ENCODE peak calls at places on chromosomes 4 and X, in four cellular contexts. One of them, this sample, is unnamed.

GRCh38 chr4:112956458-112956857 is 93.0 kb upstream of the ANK2 start:
- DNase-seq in heart left ventricle: no peak
- DNase-seq in GM12891: no peak
- DNase-seq in adrenal gland: no peak
- DNase-seq in this sample: no peak

GRCh38 chr4:18366762-18367358 is 345.3 kb upstream of the LCORL start:
- DNase-seq in heart left ventricle: no peak
- DNase-seq in GM12891: no peak
- DNase-seq in adrenal gland: no peak
- DNase-seq in this sample: no peak

GRCh38 chrX:28920554-28920953 is 333.3 kb downstream of the IL1RAPL1 start:
- DNase-seq in heart left ventricle: no peak
- DNase-seq in GM12891: no peak
- DNase-seq in adrenal gland: no peak
- DNase-seq in this sample: no peak

GRCh38 chr4:111602848-111603247 is 542.4 kb upstream of the FAM241A start:
- DNase-seq in heart left ventricle: no peak
- DNase-seq in GM12891: no peak
- DNase-seq in adrenal gland: no peak
- DNase-seq in this sample: no peak

GRCh38 chrX:130091976-130092522 is 18.2 kb downstream of the ELF4 start:
- DNase-seq in heart left ventricle: peak; percentile 57
- DNase-seq in GM12891: peak; percentile 78
- DNase-seq in adrenal gland: no peak
- DNase-seq in this sample: no peak

GRCh38 chr4:8182858-8183725 is 16.0 kb upstream of the SH3TC1 start:
- DNase-seq in heart left ventricle: peak; percentile 95
- DNase-seq in GM12891: no peak
- DNase-seq in adrenal gland: peak; percentile 91
- DNase-seq in this sample: peak; percentile 76

GRCh38 chrX:126509917-126510316 is 42.7 kb downstream of the DCAF12L1 start:
- DNase-seq in heart left ventricle: no peak
- DNase-seq in GM12891: no peak
- DNase-seq in adrenal gland: no peak
- DNase-seq in this sample: no peak

GRCh38 chr4:31983246-31983645 is 1263.1 kb downstream of the PCDH7 start:
- DNase-seq in heart left ventricle: no peak
- DNase-seq in GM12891: no peak
- DNase-seq in adrenal gland: no peak
- DNase-seq in this sample: no peak

GRCh38 chr4:145736241-145736831 is 56.4 kb downstream of the C4orf51 start:
- DNase-seq in heart left ventricle: peak; percentile 65
- DNase-seq in GM12891: no peak
- DNase-seq in adrenal gland: peak; percentile 88
- DNase-seq in this sample: no peak

GRCh38 chrX:20477836-20478532 is 211.3 kb upstream of the RPS6KA3 start:
- DNase-seq in heart left ventricle: no peak
- DNase-seq in GM12891: no peak
- DNase-seq in adrenal gland: no peak
- DNase-seq in this sample: no peak

GRCh38 chr4:134024251-134024650 is 177.3 kb downstream of the PABPC4L start:
- DNase-seq in heart left ventricle: no peak
- DNase-seq in GM12891: no peak
- DNase-seq in adrenal gland: no peak
- DNase-seq in this sample: no peak

GRCh38 chr4:39050590-39050989 is 11.4 kb upstream of the KLHL5 start:
- DNase-seq in heart left ventricle: no peak
- DNase-seq in GM12891: no peak
- DNase-seq in adrenal gland: no peak
- DNase-seq in this sample: no peak

GRCh38 chr4:39046243-39046642 is 14.0 kb upstream of the TMEM156 start:
- DNase-seq in heart left ventricle: no peak
- DNase-seq in GM12891: no peak
- DNase-seq in adrenal gland: peak; percentile 77
- DNase-seq in this sample: no peak

GRCh38 chr4:39047691-39048090 is 14.3 kb upstream of the KLHL5 start:
- DNase-seq in heart left ventricle: no peak
- DNase-seq in GM12891: no peak
- DNase-seq in adrenal gland: no peak
- DNase-seq in this sample: no peak

GRCh38 chr4:39045791-39046221 is 13.6 kb upstream of the TMEM156 start:
- DNase-seq in heart left ventricle: no peak
- DNase-seq in GM12891: no peak
- DNase-seq in adrenal gland: no peak
- DNase-seq in this sample: no peak

GRCh38 chr4:39048291-39048690 is 13.7 kb upstream of the KLHL5 start:
- DNase-seq in heart left ventricle: no peak
- DNase-seq in GM12891: no peak
- DNase-seq in adrenal gland: no peak
- DNase-seq in this sample: no peak
- TF ChIP-seq POLR2A in heart left ventricle: no peak
- TF ChIP-seq POLR2A in GM12891: no peak
- TF ChIP-seq POLR2A in adrenal gland: no peak
- TF ChIP-seq POLR2A in this sample: no peak

GRCh38 chr4:99946346-99947189 is at the start of gene DNAJB14:
- DNase-seq in heart left ventricle: peak; percentile 85
- DNase-seq in GM12891: peak; percentile 48
- DNase-seq in adrenal gland: peak; percentile 78
- DNase-seq in this sample: no peak
- TF ChIP-seq POLR2A in heart left ventricle: no peak
- TF ChIP-seq POLR2A in GM12891: peak; percentile 85
- TF ChIP-seq POLR2A in adrenal gland: peak; percentile 37
- TF ChIP-seq POLR2A in this sample: peak; percentile 63

DNA sequence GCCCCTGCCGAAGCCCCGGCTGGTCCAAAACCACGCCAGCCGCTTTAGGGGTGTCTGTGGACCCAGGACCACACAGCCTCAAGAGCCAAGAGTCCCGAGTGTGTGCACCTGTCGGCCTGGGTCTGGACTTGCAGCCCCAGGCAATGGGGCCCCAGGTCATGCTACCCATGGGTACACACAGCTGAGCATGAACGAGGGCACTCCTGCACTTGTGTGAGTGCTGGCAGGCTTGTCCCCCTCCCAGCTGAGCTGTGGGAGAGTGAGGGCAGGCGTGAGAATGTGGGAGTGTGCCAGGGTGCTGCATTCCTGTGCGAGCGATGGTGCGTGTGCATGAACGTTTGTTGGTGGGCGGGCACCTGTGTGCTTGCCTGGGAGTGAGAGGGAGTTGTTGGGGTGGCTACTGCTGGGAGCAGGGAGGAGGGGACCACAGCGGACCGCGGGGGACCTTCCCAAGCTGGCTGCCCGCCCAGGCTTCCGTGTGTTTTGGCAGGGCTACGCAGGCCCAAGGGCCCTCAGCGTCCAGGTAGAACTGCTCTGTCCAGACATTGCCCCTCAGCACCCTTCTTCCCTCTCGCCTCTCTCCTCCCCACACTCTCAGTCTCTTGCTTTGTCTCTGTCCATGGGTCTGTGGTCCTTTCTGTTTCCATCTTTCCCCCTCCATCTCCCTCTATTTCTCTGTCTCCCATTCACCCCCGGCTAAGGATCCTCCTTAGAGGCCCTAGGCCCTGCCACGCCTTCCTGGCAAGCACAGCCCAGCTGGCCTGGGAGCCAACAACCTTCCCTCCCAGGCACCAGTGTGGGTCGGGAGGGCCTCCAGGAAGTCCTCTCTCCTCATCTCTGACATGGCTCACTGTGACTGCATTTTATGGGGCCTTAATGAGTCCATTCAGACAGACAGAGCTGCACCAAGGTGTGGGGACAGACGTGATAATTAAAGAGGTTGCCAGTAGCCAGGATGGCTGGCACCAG is 31.0 kb downstream of the BLOC1S4 start:
- DNase-seq in heart left ventricle: peak; percentile 57
- DNase-seq in GM12891: no peak
- DNase-seq in adrenal gland: no peak
- DNase-seq in this sample: no peak
- TF ChIP-seq POLR2A in heart left ventricle: no peak
- TF ChIP-seq POLR2A in GM12891: no peak
- TF ChIP-seq POLR2A in adrenal gland: no peak
- TF ChIP-seq POLR2A in this sample: no peak

GRCh38 chr4:185506422-185506821 is 28.9 kb downstream of the PDLIM3 start:
- DNase-seq in heart left ventricle: no peak
- DNase-seq in GM12891: no peak
- DNase-seq in adrenal gland: no peak
- DNase-seq in this sample: no peak
- TF ChIP-seq POLR2A in heart left ventricle: no peak
- TF ChIP-seq POLR2A in GM12891: no peak
- TF ChIP-seq POLR2A in adrenal gland: no peak
- TF ChIP-seq POLR2A in this sample: no peak

GRCh38 chrX:21658152-21658737 is at the start of gene KLHL34:
- DNase-seq in heart left ventricle: peak; percentile 36
- DNase-seq in GM12891: no peak
- DNase-seq in adrenal gland: no peak
- DNase-seq in this sample: no peak
- TF ChIP-seq POLR2A in heart left ventricle: peak; percentile 47
- TF ChIP-seq POLR2A in GM12891: no peak
- TF ChIP-seq POLR2A in adrenal gland: no peak
- TF ChIP-seq POLR2A in this sample: no peak

GRCh38 chrX:74931214-74931613 is 6.0 kb upstream of the NEXMIF start:
- DNase-seq in heart left ventricle: no peak
- DNase-seq in GM12891: no peak
- DNase-seq in adrenal gland: no peak
- DNase-seq in this sample: no peak

GRCh38 chrX:74922922-74923321 is 2.3 kb downstream of the NEXMIF start:
- DNase-seq in heart left ventricle: no peak
- DNase-seq in GM12891: no peak
- DNase-seq in adrenal gland: no peak
- DNase-seq in this sample: no peak

GRCh38 chrX:74924449-74925209 is 623 bp downstream of the NEXMIF start:
- DNase-seq in heart left ventricle: peak; percentile 33
- DNase-seq in GM12891: peak; percentile 30
- DNase-seq in adrenal gland: peak; percentile 77
- DNase-seq in this sample: no peak

GRCh38 chrX:74923942-74924448 is 1.3 kb downstream of the NEXMIF start:
- DNase-seq in heart left ventricle: no peak
- DNase-seq in GM12891: no peak
- DNase-seq in adrenal gland: peak; percentile 56
- DNase-seq in this sample: no peak

DNA sequence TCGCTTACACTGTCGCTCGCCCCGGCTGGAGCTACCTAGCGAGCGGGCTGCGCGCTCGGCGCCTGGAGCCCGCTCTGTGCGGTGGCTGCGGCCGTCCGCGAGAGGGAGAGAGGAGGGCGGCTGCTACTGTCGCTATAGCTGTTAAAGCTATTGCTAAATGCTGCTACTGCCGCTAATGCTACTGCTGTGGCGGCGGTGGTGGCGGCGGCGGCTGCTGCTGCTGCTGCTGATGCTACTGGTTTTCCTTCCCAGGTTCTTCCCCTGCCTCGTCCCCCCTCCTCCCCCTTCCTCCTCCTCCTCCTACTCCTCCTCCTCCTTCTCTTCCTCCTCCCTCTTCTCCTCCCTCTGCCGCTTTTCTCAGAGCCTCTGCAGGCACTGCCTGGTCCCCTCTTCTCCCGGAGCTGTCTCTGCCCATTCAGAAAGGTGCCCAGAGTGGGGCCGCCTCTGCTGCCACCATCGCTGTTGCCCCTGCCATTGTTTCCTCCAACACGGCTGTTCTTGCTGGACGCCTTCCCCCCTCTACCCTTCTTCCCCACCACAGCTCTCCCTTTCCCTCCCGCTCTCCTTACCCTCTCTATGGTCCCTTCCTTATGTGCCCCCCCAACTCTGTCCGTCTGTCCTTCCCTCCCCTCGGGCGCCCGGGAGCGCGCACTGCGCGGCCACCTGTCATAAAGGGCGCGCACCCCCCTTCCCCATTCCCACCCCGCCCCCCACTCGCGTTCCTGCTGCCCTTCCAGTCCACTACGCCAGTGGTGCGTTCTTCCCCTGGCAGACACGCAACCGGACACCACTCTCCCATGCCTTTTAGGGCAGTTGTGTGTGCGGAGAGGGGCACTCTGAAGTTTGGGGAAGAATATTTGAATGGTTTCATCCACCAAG is at the start of gene NEXMIF:
- DNase-seq in heart left ventricle: peak; percentile 27
- DNase-seq in GM12891: peak; percentile 33
- DNase-seq in adrenal gland: peak; percentile 60
- DNase-seq in this sample: no peak
- TF ChIP-seq POLR2A in heart left ventricle: no peak
- TF ChIP-seq POLR2A in GM12891: no peak
- TF ChIP-seq POLR2A in adrenal gland: peak; percentile 11
- TF ChIP-seq POLR2A in this sample: no peak

DNA sequence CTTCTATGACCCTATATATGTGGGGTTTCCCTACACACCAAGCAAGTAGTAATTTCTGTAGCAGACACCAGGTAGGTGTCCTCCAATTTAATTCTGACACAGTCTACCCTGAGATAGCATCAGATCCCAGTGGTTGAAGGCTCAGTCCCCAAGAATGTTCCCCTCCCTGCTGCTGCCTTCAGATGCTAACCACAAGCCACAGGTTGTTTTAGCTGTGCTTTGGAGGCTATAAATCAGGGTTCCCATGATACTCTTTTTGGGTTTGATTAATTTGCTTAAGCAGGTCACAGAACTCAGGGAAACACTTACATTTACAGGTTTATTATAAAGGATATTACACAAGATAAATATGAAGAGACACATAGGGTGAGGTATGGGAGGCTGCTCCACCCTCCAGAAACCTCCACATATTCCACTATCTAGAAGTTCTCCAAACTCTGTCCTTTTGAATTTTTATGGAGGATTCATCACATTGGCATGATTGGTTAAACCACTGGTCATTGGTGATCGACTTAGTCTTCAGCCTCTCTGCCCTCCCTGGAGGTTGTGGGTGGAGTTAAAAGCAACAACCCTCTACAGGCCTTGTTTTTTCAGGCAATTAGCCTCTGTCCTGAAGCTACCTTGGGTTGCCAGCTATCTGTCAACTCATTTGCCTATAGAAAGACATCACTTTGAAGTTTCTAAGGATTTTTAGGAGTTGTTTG is 50.8 kb downstream of the GRIA2 start:
- DNase-seq in heart left ventricle: no peak
- DNase-seq in GM12891: no peak
- DNase-seq in adrenal gland: no peak
- DNase-seq in this sample: peak; percentile 2
- TF ChIP-seq POLR2A in heart left ventricle: no peak
- TF ChIP-seq POLR2A in GM12891: no peak
- TF ChIP-seq POLR2A in adrenal gland: no peak
- TF ChIP-seq POLR2A in this sample: no peak

GRCh38 chr4:98929341-98930267 is 671 bp upstream of the EIF4E start:
- DNase-seq in heart left ventricle: peak; percentile 79
- DNase-seq in GM12891: peak; percentile 26
- DNase-seq in adrenal gland: peak; percentile 90
- DNase-seq in this sample: peak; percentile 35
- TF ChIP-seq POLR2A in heart left ventricle: no peak
- TF ChIP-seq POLR2A in GM12891: peak; percentile 79
- TF ChIP-seq POLR2A in adrenal gland: peak; percentile 63
- TF ChIP-seq POLR2A in this sample: peak; percentile 70

DNA sequence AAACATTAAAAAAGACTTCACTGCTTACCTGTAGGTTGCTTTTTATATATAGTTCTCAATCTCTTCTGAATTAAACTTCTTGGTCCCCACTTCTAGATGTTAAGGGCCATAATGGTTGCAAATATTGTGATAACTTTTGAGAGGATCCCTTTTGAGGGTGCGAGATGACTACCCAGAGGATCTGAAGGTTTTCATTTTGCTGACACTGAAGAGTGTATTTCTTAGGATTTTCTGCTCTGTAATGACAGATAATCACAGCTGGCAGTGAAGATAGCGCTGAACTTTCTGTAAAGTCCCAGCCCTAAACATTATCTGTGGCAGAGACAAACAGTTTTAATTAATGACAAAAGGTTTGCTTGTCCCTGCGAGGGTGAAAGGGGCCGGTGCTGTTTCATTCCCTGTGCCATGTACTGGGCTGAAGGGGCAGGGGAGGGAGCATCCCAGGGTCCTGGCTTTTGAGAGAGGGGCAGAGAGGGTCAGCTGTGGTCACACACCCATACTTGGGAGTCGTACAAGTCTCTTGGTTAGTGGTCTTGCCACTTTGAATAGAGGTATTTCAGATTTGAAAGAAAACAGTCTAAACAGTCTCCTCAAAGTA is 22.2 kb downstream of the CLCN4 start:
- DNase-seq in heart left ventricle: no peak
- DNase-seq in GM12891: no peak
- DNase-seq in adrenal gland: no peak
- DNase-seq in this sample: no peak
- TF ChIP-seq POLR2A in heart left ventricle: no peak
- TF ChIP-seq POLR2A in GM12891: no peak
- TF ChIP-seq POLR2A in adrenal gland: no peak
- TF ChIP-seq POLR2A in this sample: no peak